ENCODE peak calls at places on chromosomes 6 and 20, in nine cellular contexts. One of them, this sample, is unnamed.

GRCh38 chr6:14194483-14194882 is 76.9 kb downstream of the CD83 start:
- DNase-seq in NB4: no peak
- DNase-seq in upper lobe of right lung: no peak
- DNase-seq in ascending aorta: no peak
- DNase-seq in left lung: no peak
- DNase-seq in progenitor cell of endocrine pancreas: no peak
- DNase-seq in AG09319: no peak
- DNase-seq in neural crest cell: no peak
- DNase-seq in HepG2: no peak
- DNase-seq in this sample: no peak

GRCh38 chr6:73585566-73586415 is 65.0 kb upstream of the EEF1A1 start:
- DNase-seq in NB4: peak; percentile 90
- DNase-seq in upper lobe of right lung: no peak
- DNase-seq in ascending aorta: peak; percentile 75
- DNase-seq in left lung: no peak
- DNase-seq in progenitor cell of endocrine pancreas: no peak
- DNase-seq in AG09319: peak; percentile 52
- DNase-seq in neural crest cell: no peak
- DNase-seq in HepG2: peak; percentile 88
- DNase-seq in this sample: no peak

GRCh38 chr6:11604836-11605506 is 67.4 kb downstream of the TMEM170B start:
- DNase-seq in NB4: peak; percentile 25
- DNase-seq in upper lobe of right lung: no peak
- DNase-seq in ascending aorta: no peak
- DNase-seq in left lung: no peak
- DNase-seq in progenitor cell of endocrine pancreas: no peak
- DNase-seq in AG09319: no peak
- DNase-seq in neural crest cell: no peak
- DNase-seq in HepG2: no peak
- DNase-seq in this sample: no peak

GRCh38 chr6:159594750-159595117 is 98.3 kb downstream of the SOD2 start:
- DNase-seq in NB4: no peak
- DNase-seq in upper lobe of right lung: no peak
- DNase-seq in ascending aorta: no peak
- DNase-seq in left lung: no peak
- DNase-seq in progenitor cell of endocrine pancreas: no peak
- DNase-seq in AG09319: no peak
- DNase-seq in neural crest cell: no peak
- DNase-seq in HepG2: peak; percentile 8
- DNase-seq in this sample: no peak

GRCh38 chr6:150813319-150813992 is 52.0 kb upstream of the MTHFD1L start:
- DNase-seq in NB4: no peak
- DNase-seq in upper lobe of right lung: no peak
- DNase-seq in ascending aorta: no peak
- DNase-seq in left lung: no peak
- DNase-seq in progenitor cell of endocrine pancreas: no peak
- DNase-seq in AG09319: no peak
- DNase-seq in neural crest cell: no peak
- DNase-seq in HepG2: no peak
- DNase-seq in this sample: no peak

GRCh38 chr6:115001726-115002436 is 659.1 kb upstream of the HS3ST5 start:
- DNase-seq in NB4: peak; percentile 5
- DNase-seq in upper lobe of right lung: no peak
- DNase-seq in ascending aorta: no peak
- DNase-seq in left lung: no peak
- DNase-seq in progenitor cell of endocrine pancreas: no peak
- DNase-seq in AG09319: no peak
- DNase-seq in neural crest cell: no peak
- DNase-seq in HepG2: peak; percentile 5
- DNase-seq in this sample: no peak

GRCh38 chr20:49475979-49476378 is 6.5 kb downstream of the KCNB1 start:
- DNase-seq in NB4: no peak
- DNase-seq in upper lobe of right lung: no peak
- DNase-seq in ascending aorta: no peak
- DNase-seq in left lung: no peak
- DNase-seq in progenitor cell of endocrine pancreas: no peak
- DNase-seq in AG09319: no peak
- DNase-seq in neural crest cell: no peak
- DNase-seq in HepG2: no peak
- DNase-seq in this sample: no peak

GRCh38 chr6:145569140-145569539 is 166.2 kb downstream of the EPM2A start:
- DNase-seq in NB4: no peak
- DNase-seq in upper lobe of right lung: no peak
- DNase-seq in ascending aorta: no peak
- DNase-seq in left lung: no peak
- DNase-seq in progenitor cell of endocrine pancreas: no peak
- DNase-seq in AG09319: no peak
- DNase-seq in neural crest cell: no peak
- DNase-seq in HepG2: no peak
- DNase-seq in this sample: no peak

GRCh38 chr20:44884907-44885391 is 556 bp upstream of the YWHAB start:
- DNase-seq in NB4: no peak
- DNase-seq in upper lobe of right lung: no peak
- DNase-seq in ascending aorta: no peak
- DNase-seq in left lung: no peak
- DNase-seq in progenitor cell of endocrine pancreas: no peak
- DNase-seq in AG09319: no peak
- DNase-seq in neural crest cell: no peak
- DNase-seq in HepG2: no peak
- DNase-seq in this sample: no peak

GRCh38 chr6:36752187-36752885 is 54.7 kb downstream of the RAB44 start:
- DNase-seq in NB4: no peak
- DNase-seq in upper lobe of right lung: no peak
- DNase-seq in ascending aorta: no peak
- DNase-seq in left lung: no peak
- DNase-seq in progenitor cell of endocrine pancreas: no peak
- DNase-seq in AG09319: no peak
- DNase-seq in neural crest cell: no peak
- DNase-seq in HepG2: no peak
- DNase-seq in this sample: no peak

GRCh38 chr6:30687659-30688431 is 1.4 kb upstream of the PPP1R18 start:
- DNase-seq in NB4: peak; percentile 28
- DNase-seq in upper lobe of right lung: no peak
- DNase-seq in ascending aorta: no peak
- DNase-seq in left lung: no peak
- DNase-seq in progenitor cell of endocrine pancreas: no peak
- DNase-seq in AG09319: no peak
- DNase-seq in neural crest cell: no peak
- DNase-seq in HepG2: no peak
- DNase-seq in this sample: no peak

DNA sequence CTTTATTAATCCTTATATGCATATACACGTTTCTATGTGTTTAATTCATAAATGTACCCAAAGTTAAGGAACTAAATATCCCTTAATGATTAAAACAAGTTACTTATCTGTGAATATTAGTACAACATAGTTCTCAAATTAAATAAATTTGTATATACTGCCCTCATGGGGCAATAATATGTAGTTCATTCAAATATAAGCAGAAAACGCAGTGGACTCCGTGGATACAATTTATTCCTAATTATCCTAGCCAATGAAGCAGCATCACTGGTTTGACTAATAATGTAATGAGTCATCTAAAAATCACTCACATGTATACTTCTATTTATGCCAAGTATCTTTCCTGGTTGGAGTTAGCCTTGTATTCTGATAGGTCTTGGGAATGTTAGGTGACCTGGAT is 111.6 kb downstream of the TBC1D32 start:
- DNase-seq in NB4: no peak
- DNase-seq in upper lobe of right lung: no peak
- DNase-seq in ascending aorta: no peak
- DNase-seq in left lung: no peak
- DNase-seq in progenitor cell of endocrine pancreas: no peak
- DNase-seq in AG09319: peak; percentile 8
- DNase-seq in neural crest cell: no peak
- DNase-seq in HepG2: no peak
- DNase-seq in this sample: peak; percentile 39
- TF ChIP-seq CTCF in NB4: no peak
- TF ChIP-seq CTCF in upper lobe of right lung: peak; percentile 7
- TF ChIP-seq CTCF in ascending aorta: no peak
- TF ChIP-seq CTCF in left lung: no peak
- TF ChIP-seq CTCF in progenitor cell of endocrine pancreas: peak; percentile 40
- TF ChIP-seq CTCF in AG09319: peak; percentile 8
- TF ChIP-seq CTCF in neural crest cell: peak; percentile 62
- TF ChIP-seq CTCF in HepG2: no peak
- TF ChIP-seq CTCF in this sample: peak; percentile 31

GRCh38 chr6:156934054-156934424 is 156.9 kb downstream of the ARID1B start:
- DNase-seq in NB4: no peak
- DNase-seq in upper lobe of right lung: no peak
- DNase-seq in ascending aorta: no peak
- DNase-seq in left lung: no peak
- DNase-seq in progenitor cell of endocrine pancreas: no peak
- DNase-seq in AG09319: no peak
- DNase-seq in neural crest cell: no peak
- DNase-seq in HepG2: no peak
- DNase-seq in this sample: no peak

GRCh38 chr6:156935000-156935399 is 157.8 kb downstream of the ARID1B start:
- DNase-seq in NB4: no peak
- DNase-seq in upper lobe of right lung: no peak
- DNase-seq in ascending aorta: no peak
- DNase-seq in left lung: no peak
- DNase-seq in progenitor cell of endocrine pancreas: no peak
- DNase-seq in AG09319: no peak
- DNase-seq in neural crest cell: no peak
- DNase-seq in HepG2: no peak
- DNase-seq in this sample: no peak

GRCh38 chr6:156928972-156929371 is 151.8 kb downstream of the ARID1B start:
- DNase-seq in NB4: no peak
- DNase-seq in upper lobe of right lung: no peak
- DNase-seq in ascending aorta: no peak
- DNase-seq in left lung: no peak
- DNase-seq in progenitor cell of endocrine pancreas: no peak
- DNase-seq in AG09319: no peak
- DNase-seq in neural crest cell: no peak
- DNase-seq in HepG2: no peak
- DNase-seq in this sample: no peak

GRCh38 chr6:156931283-156931682 is 154.1 kb downstream of the ARID1B start:
- DNase-seq in NB4: no peak
- DNase-seq in upper lobe of right lung: no peak
- DNase-seq in ascending aorta: no peak
- DNase-seq in left lung: no peak
- DNase-seq in progenitor cell of endocrine pancreas: no peak
- DNase-seq in AG09319: no peak
- DNase-seq in neural crest cell: no peak
- DNase-seq in HepG2: no peak
- DNase-seq in this sample: no peak

GRCh38 chr6:156933201-156934053 is 156.2 kb downstream of the ARID1B start:
- DNase-seq in NB4: peak; percentile 16
- DNase-seq in upper lobe of right lung: peak; percentile 77
- DNase-seq in ascending aorta: no peak
- DNase-seq in left lung: no peak
- DNase-seq in progenitor cell of endocrine pancreas: peak; percentile 28
- DNase-seq in AG09319: no peak
- DNase-seq in neural crest cell: peak; percentile 23
- DNase-seq in HepG2: peak; percentile 93
- DNase-seq in this sample: no peak
- TF ChIP-seq CTCF in NB4: no peak
- TF ChIP-seq CTCF in upper lobe of right lung: no peak
- TF ChIP-seq CTCF in ascending aorta: no peak
- TF ChIP-seq CTCF in left lung: no peak
- TF ChIP-seq CTCF in progenitor cell of endocrine pancreas: peak; percentile 32
- TF ChIP-seq CTCF in AG09319: no peak
- TF ChIP-seq CTCF in neural crest cell: peak; percentile 34
- TF ChIP-seq CTCF in HepG2: peak; percentile 60
- TF ChIP-seq CTCF in this sample: peak; percentile 28

GRCh38 chr6:6218246-6219085 is 102.0 kb downstream of the F13A1 start:
- DNase-seq in NB4: peak; percentile 23
- DNase-seq in upper lobe of right lung: no peak
- DNase-seq in ascending aorta: no peak
- DNase-seq in left lung: no peak
- DNase-seq in progenitor cell of endocrine pancreas: no peak
- DNase-seq in AG09319: no peak
- DNase-seq in neural crest cell: no peak
- DNase-seq in HepG2: no peak
- DNase-seq in this sample: no peak

GRCh38 chr6:6224933-6225486 is 95.5 kb downstream of the F13A1 start:
- DNase-seq in NB4: no peak
- DNase-seq in upper lobe of right lung: no peak
- DNase-seq in ascending aorta: no peak
- DNase-seq in left lung: no peak
- DNase-seq in progenitor cell of endocrine pancreas: no peak
- DNase-seq in AG09319: no peak
- DNase-seq in neural crest cell: no peak
- DNase-seq in HepG2: peak; percentile 31
- DNase-seq in this sample: no peak

GRCh38 chr6:6219716-6220115 is 100.7 kb downstream of the F13A1 start:
- DNase-seq in NB4: no peak
- DNase-seq in upper lobe of right lung: no peak
- DNase-seq in ascending aorta: no peak
- DNase-seq in left lung: no peak
- DNase-seq in progenitor cell of endocrine pancreas: no peak
- DNase-seq in AG09319: no peak
- DNase-seq in neural crest cell: no peak
- DNase-seq in HepG2: no peak
- DNase-seq in this sample: no peak

GRCh38 chr6:6220718-6221117 is 99.7 kb downstream of the F13A1 start:
- DNase-seq in NB4: peak; percentile 12
- DNase-seq in upper lobe of right lung: no peak
- DNase-seq in ascending aorta: no peak
- DNase-seq in left lung: no peak
- DNase-seq in progenitor cell of endocrine pancreas: no peak
- DNase-seq in AG09319: no peak
- DNase-seq in neural crest cell: no peak
- DNase-seq in HepG2: no peak
- DNase-seq in this sample: no peak

DNA sequence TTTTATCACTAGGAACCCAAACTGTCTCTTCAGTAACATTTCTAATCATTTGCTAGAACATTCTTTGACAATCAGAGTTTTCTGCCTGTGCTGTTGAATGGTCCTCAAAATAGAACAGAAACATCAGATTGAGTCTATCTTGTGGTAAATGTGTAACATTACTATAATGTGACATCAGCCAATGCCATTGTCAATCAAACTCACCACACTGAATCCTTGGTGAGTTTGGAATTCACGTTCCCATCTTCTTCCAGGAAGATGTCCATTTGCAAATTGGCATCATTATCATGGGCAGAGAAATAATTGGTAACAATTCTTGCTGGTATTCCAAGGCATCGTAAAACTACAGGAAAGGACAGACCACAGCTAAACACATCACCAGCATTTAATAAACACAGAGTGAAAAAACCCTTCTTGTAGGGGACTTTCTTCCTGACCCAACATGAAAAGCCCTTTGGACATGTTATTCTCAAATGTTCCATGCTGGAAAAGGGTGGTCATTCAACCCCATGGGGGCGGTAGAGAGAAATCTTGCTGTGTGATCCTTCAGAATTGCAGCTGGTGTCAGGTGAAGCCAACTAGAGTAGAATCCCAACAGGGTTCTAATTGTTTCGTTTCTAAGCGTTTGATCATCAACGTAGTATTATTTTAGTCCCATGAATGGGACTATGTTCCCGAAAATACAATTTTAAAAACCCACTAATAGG is 98.5 kb downstream of the F13A1 start:
- DNase-seq in NB4: peak; percentile 49
- DNase-seq in upper lobe of right lung: no peak
- DNase-seq in ascending aorta: no peak
- DNase-seq in left lung: no peak
- DNase-seq in progenitor cell of endocrine pancreas: no peak
- DNase-seq in AG09319: no peak
- DNase-seq in neural crest cell: peak; percentile 9
- DNase-seq in HepG2: peak; percentile 41
- DNase-seq in this sample: no peak
- TF ChIP-seq CTCF in NB4: peak; percentile 82
- TF ChIP-seq CTCF in upper lobe of right lung: peak; percentile 18
- TF ChIP-seq CTCF in ascending aorta: no peak
- TF ChIP-seq CTCF in left lung: no peak
- TF ChIP-seq CTCF in progenitor cell of endocrine pancreas: peak; percentile 50
- TF ChIP-seq CTCF in AG09319: no peak
- TF ChIP-seq CTCF in neural crest cell: peak; percentile 47
- TF ChIP-seq CTCF in HepG2: peak; percentile 42
- TF ChIP-seq CTCF in this sample: peak; percentile 47

GRCh38 chr6:143694013-143694412 is 16.2 kb downstream of the PHACTR2 start:
- DNase-seq in NB4: no peak
- DNase-seq in upper lobe of right lung: no peak
- DNase-seq in ascending aorta: no peak
- DNase-seq in left lung: no peak
- DNase-seq in progenitor cell of endocrine pancreas: no peak
- DNase-seq in AG09319: no peak
- DNase-seq in neural crest cell: no peak
- DNase-seq in HepG2: no peak
- DNase-seq in this sample: no peak
- TF ChIP-seq CTCF in NB4: no peak
- TF ChIP-seq CTCF in upper lobe of right lung: no peak
- TF ChIP-seq CTCF in ascending aorta: no peak
- TF ChIP-seq CTCF in left lung: no peak
- TF ChIP-seq CTCF in progenitor cell of endocrine pancreas: no peak
- TF ChIP-seq CTCF in AG09319: no peak
- TF ChIP-seq CTCF in neural crest cell: no peak
- TF ChIP-seq CTCF in HepG2: no peak
- TF ChIP-seq CTCF in this sample: no peak